ENCODE peak calls at places on chromosomes 13 and 19, in four cellular contexts. One of them, this sample, is unnamed.

GRCh38 chr13:113649212-113649611 is 8.8 kb downstream of the ATP4B start:
- DNase-seq in AG10803: no peak
- DNase-seq in Caco-2: peak; percentile 28
- DNase-seq in testis: no peak
- DNase-seq in this sample: no peak

GRCh38 chr19:14405380-14405757 is 13.8 kb downstream of the DDX39A start:
- DNase-seq in AG10803: no peak
- DNase-seq in Caco-2: no peak
- DNase-seq in testis: no peak
- DNase-seq in this sample: no peak

GRCh38 chr13:91652389-91652788 is 254.0 kb downstream of the GPC5 start:
- DNase-seq in AG10803: no peak
- DNase-seq in Caco-2: no peak
- DNase-seq in testis: no peak
- DNase-seq in this sample: peak; percentile 23

GRCh38 chr19:43699506-43700367 is 16.1 kb upstream of the IRGC start:
- DNase-seq in AG10803: no peak
- DNase-seq in Caco-2: no peak
- DNase-seq in testis: peak; percentile 38
- DNase-seq in this sample: peak; percentile 6

GRCh38 chr13:113781571-113781970 is 22.5 kb downstream of the TMEM255B start:
- DNase-seq in AG10803: no peak
- DNase-seq in Caco-2: no peak
- DNase-seq in testis: no peak
- DNase-seq in this sample: peak; percentile 76

GRCh38 chr19:32061304-32061703 is 284.1 kb upstream of the ZNF507 start:
- DNase-seq in AG10803: no peak
- DNase-seq in Caco-2: no peak
- DNase-seq in testis: no peak
- DNase-seq in this sample: peak; percentile 23

GRCh38 chr13:27679396-27679795 is 57.7 kb downstream of the POLR1D start:
- DNase-seq in AG10803: no peak
- DNase-seq in Caco-2: no peak
- DNase-seq in testis: no peak
- DNase-seq in this sample: peak; percentile 54

GRCh38 chr19:11995174-11995573 is 30.3 kb downstream of the ZNF763 start:
- DNase-seq in AG10803: no peak
- DNase-seq in Caco-2: no peak
- DNase-seq in testis: no peak
- DNase-seq in this sample: no peak

GRCh38 chr13:95924389-95924994 is 128.7 kb downstream of the UGGT2 start:
- DNase-seq in AG10803: peak; percentile 91
- DNase-seq in Caco-2: peak; percentile 51
- DNase-seq in testis: no peak
- DNase-seq in this sample: peak; percentile 91

GRCh38 chr13:22060187-22060586 is 389.3 kb downstream of the FGF9 start:
- DNase-seq in AG10803: no peak
- DNase-seq in Caco-2: no peak
- DNase-seq in testis: no peak
- DNase-seq in this sample: no peak

GRCh38 chr13:113096052-113096744 is 9.4 kb upstream of the F7 start:
- DNase-seq in AG10803: no peak
- DNase-seq in Caco-2: no peak
- DNase-seq in testis: no peak
- DNase-seq in this sample: no peak

GRCh38 chr13:30395192-30396158 is 26.8 kb upstream of the UBE2L5 start:
- DNase-seq in AG10803: peak; percentile 98
- DNase-seq in Caco-2: peak; percentile 94
- DNase-seq in testis: peak; percentile 95
- DNase-seq in this sample: peak; percentile 94

GRCh38 chr13:39540929-39541605 is 61.9 kb downstream of the LHFPL6 start:
- DNase-seq in AG10803: no peak
- DNase-seq in Caco-2: no peak
- DNase-seq in testis: no peak
- DNase-seq in this sample: no peak

GRCh38 chr13:95236774-95237173 is 64.5 kb downstream of the ABCC4 start:
- DNase-seq in AG10803: no peak
- DNase-seq in Caco-2: no peak
- DNase-seq in testis: no peak
- DNase-seq in this sample: no peak

GRCh38 chr13:111399776-111400505 is 79.5 kb downstream of the TEX29 start:
- DNase-seq in AG10803: no peak
- DNase-seq in Caco-2: no peak
- DNase-seq in testis: no peak
- DNase-seq in this sample: no peak

GRCh38 chr19:33402421-33403220 is 29.1 kb downstream of the CEBPG start:
- DNase-seq in AG10803: no peak
- DNase-seq in Caco-2: peak; percentile 31
- DNase-seq in testis: no peak
- DNase-seq in this sample: no peak

GRCh38 chr13:100399455-100399854 is 189.1 kb downstream of the GGACT start:
- DNase-seq in AG10803: no peak
- DNase-seq in Caco-2: no peak
- DNase-seq in testis: no peak
- DNase-seq in this sample: no peak

GRCh38 chr13:101416181-101417042 is at the start of gene NALCN:
- DNase-seq in AG10803: no peak
- DNase-seq in Caco-2: no peak
- DNase-seq in testis: peak; percentile 31
- DNase-seq in this sample: no peak

GRCh38 chr19:2064395-2064787 is 13.3 kb upstream of the MKNK2 start:
- DNase-seq in AG10803: no peak
- DNase-seq in Caco-2: no peak
- DNase-seq in testis: no peak
- DNase-seq in this sample: no peak

GRCh38 chr13:40352807-40353562 is 313.5 kb downstream of the FOXO1 start:
- DNase-seq in AG10803: no peak
- DNase-seq in Caco-2: no peak
- DNase-seq in testis: no peak
- DNase-seq in this sample: no peak

GRCh38 chr13:73903561-73903960 is 230.6 kb downstream of the KLF12 start:
- DNase-seq in AG10803: no peak
- DNase-seq in Caco-2: no peak
- DNase-seq in testis: no peak
- DNase-seq in this sample: no peak

GRCh38 chr13:49370390-49370789 is 73.5 kb downstream of the CAB39L start:
- DNase-seq in AG10803: no peak
- DNase-seq in Caco-2: no peak
- DNase-seq in testis: no peak
- DNase-seq in this sample: no peak

GRCh38 chr13:45811891-45812583 is 39.5 kb downstream of the SIAH3 start:
- DNase-seq in AG10803: no peak
- DNase-seq in Caco-2: no peak
- DNase-seq in testis: no peak
- DNase-seq in this sample: peak; percentile 65

GRCh38 chr13:113820813-113821651 is 42.8 kb downstream of the GAS6 start:
- DNase-seq in AG10803: peak; percentile 99
- DNase-seq in Caco-2: no peak
- DNase-seq in testis: peak; percentile 84
- DNase-seq in this sample: peak; percentile 82

GRCh38 chr19:51195316-51195586 is 29.6 kb upstream of the CD33 start:
- DNase-seq in AG10803: no peak
- DNase-seq in Caco-2: no peak
- DNase-seq in testis: no peak
- DNase-seq in this sample: no peak

DNA sequence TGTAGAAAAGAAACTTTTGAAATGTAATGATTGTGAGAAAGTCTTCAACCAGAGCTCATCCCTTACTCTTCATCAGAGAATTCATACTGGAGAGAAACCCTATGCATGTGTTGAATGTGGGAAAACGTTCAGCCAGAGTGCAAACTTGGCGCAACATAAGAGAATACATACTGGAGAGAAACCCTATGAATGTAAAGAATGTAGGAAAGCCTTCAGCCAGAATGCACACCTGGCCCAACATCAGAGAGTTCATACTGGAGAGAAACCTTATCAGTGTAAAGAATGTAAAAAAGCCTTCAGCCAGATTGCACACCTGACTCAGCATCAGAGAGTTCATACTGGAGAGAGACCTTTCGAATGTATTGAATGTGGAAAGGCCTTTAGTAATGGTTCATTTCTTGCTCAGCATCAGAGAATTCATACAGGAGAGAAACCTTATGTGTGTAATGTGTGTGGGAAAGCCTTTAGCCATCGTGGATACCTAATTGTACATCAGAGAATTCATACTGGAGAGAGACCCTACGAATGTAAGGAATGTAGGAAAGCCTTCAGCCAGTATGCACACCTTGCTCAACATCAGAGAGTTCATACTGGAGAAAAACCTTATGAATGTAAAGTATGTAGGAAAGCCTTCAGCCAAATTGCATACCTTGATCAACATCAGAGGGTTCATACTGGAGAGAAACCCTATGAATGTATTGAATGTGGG is 19.3 kb downstream of the ZNF583 start:
- DNase-seq in AG10803: no peak
- DNase-seq in Caco-2: no peak
- DNase-seq in testis: no peak
- DNase-seq in this sample: no peak
- H3K4me3 ChIP-seq in AG10803: no peak overlapping the region
- H3K4me3 ChIP-seq in Caco-2: no peak overlapping the region
- H3K4me3 ChIP-seq in testis: no peak overlapping the region
- H3K4me3 ChIP-seq in this sample: no peak overlapping the region

GRCh38 chr19:48899781-48900476 is at the start of gene NUCB1:
- DNase-seq in AG10803: peak; percentile 98
- DNase-seq in Caco-2: peak; percentile 100
- DNase-seq in testis: peak; percentile 99
- DNase-seq in this sample: peak; percentile 94
- TF ChIP-seq CTCF in AG10803: peak; percentile 38
- TF ChIP-seq CTCF in Caco-2: peak; percentile 38
- TF ChIP-seq CTCF in testis: no peak
- TF ChIP-seq CTCF in this sample: peak; percentile 15

GRCh38 chr19:47479701-47480503 is 4.1 kb downstream of the KPTN start:
- DNase-seq in AG10803: no peak
- DNase-seq in Caco-2: no peak
- DNase-seq in testis: no peak
- DNase-seq in this sample: no peak
- H3K4me3 ChIP-seq in AG10803: no peak overlapping the region
- H3K4me3 ChIP-seq in Caco-2: no peak overlapping the region
- H3K4me3 ChIP-seq in testis: no peak overlapping the region
- H3K4me3 ChIP-seq in this sample: no peak overlapping the region

DNA sequence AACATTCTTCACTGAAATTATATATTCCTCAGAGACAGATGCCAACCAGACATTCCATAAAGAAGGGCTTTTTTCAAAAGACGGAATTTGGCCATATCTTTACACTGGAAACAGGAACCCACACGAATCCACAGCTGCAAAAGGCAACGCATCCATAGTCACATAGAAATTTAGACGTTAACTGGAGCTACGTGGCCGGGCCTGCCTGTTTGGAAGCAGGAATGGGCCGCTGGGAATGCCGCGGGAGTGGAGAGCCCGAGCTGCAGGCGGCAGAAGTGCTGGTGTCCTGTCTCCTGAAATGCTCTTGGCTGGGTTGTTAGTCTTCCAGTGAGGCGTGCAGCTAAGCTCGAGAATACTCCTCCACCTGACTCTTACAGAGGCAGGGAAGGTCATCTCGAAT is 122.2 kb downstream of the KL start:
- DNase-seq in AG10803: no peak
- DNase-seq in Caco-2: no peak
- DNase-seq in testis: peak; percentile 25
- DNase-seq in this sample: no peak
- TF ChIP-seq CTCF in AG10803: no peak
- TF ChIP-seq CTCF in Caco-2: no peak
- TF ChIP-seq CTCF in testis: no peak
- TF ChIP-seq CTCF in this sample: no peak

DNA sequence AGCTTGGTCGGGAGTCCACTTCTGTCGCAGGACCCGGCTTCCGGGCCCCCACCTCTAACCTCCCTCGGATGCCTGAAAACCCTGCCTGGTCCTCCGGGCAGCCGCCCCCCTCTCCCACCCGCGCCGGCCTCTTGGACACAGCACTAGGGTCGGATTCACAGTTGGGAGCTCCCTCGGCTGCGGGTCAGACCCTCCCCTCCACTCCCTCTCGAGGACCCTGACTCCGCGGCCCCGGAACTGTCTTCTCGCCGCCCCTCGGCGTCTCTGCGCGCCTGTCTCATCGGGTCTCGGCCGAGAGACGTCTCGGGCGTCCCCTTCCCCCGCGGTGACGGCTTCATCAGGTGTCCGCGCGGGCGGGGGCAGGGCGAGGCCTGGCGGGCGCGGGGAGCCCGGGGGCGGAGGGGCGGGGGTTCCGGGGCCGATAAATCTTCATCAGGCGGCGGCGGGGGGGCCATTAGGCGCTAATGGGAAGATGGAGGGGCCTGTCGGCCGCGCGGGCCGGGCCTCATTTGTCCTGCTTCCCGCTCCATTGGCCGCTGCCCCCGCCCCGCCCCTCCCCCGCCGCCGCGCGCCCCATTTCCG is 11.7 kb upstream of the ERFL start:
- DNase-seq in AG10803: no peak
- DNase-seq in Caco-2: peak; percentile 57
- DNase-seq in testis: peak; percentile 21
- DNase-seq in this sample: no peak
- H3K4me3 ChIP-seq in AG10803: peak overlapping the region; percentile 62
- H3K4me3 ChIP-seq in Caco-2: peak overlapping the region; percentile 43
- H3K4me3 ChIP-seq in testis: peak overlapping the region; percentile 49
- H3K4me3 ChIP-seq in this sample: peak overlapping the region; percentile 38

GRCh38 chr19:5850743-5851293 is 431 bp downstream of the FUT3 start:
- DNase-seq in AG10803: peak; percentile 56
- DNase-seq in Caco-2: no peak
- DNase-seq in testis: no peak
- DNase-seq in this sample: peak; percentile 76
- TF ChIP-seq CTCF in AG10803: no peak
- TF ChIP-seq CTCF in Caco-2: no peak
- TF ChIP-seq CTCF in testis: no peak
- TF ChIP-seq CTCF in this sample: no peak

DNA sequence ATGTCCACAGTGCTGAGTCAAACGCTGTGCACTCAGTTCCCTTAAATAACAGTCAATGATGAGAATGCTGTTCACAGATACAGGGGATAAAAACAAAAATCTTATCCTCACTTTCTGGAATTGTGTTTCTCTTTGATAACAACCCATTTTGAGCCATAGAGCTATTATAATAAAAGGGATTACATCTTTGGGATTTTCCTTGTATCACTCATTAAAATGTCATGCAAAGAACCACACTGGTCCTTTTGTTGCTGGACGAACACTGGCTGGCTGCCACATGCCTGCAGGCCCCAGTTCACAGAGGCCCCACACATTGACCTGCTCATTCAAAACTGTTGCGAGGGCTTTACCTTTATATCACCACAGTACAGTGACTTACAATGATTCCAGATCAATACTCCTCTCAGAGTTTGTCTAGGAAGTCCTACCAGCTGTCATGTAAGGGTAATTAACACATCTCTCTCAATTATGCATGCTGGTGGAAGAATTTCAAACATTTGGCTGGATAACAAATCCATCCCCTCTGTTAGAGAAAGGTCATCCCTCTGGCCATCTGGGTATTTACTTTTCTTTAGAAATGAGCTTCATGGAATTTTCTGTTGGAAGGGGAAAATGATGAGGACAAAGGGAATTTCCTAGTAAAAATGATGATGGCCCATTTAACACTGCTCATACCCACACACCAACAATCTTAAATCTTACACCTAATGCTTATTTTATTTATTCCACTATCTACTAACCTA is 85.9 kb downstream of the MBNL2 start:
- DNase-seq in AG10803: peak; percentile 82
- DNase-seq in Caco-2: no peak
- DNase-seq in testis: peak; percentile 70
- DNase-seq in this sample: peak; percentile 30
- H3K4me3 ChIP-seq in AG10803: peak overlapping the region; percentile 4
- H3K4me3 ChIP-seq in Caco-2: no peak overlapping the region
- H3K4me3 ChIP-seq in testis: no peak overlapping the region
- H3K4me3 ChIP-seq in this sample: no peak overlapping the region

This sample was measured in bronchial epithelial cell.